ENCODE peak calls at places on chromosomes 13 and 19, in seven cellular contexts. B is body of pancreas, N is BJ, H is heart right ventricle, M is GM12878, C is AG04450, L is fibroblast of the aortic adventitia. A is an unnamed sample.

GRCh38 chr19:38224014-38224862 is at the start of gene DPF1:
- DNase-seq in B (peak), N (no peak), H (peak), M (peak), C (no peak), L (peak), A (no peak)

GRCh38 chr13:80680786-80681366 is 339.9 kb upstream of the SPRY2 start:
- DNase-seq in B (no peak), N (no peak), H (no peak), M (no peak), C (no peak), L (no peak), A (no peak)

GRCh38 chr19:12778020-12778904 is 2.9 kb upstream of the HOOK2 start:
- DNase-seq in B (peak), N (no peak), H (peak), M (no peak), C (no peak), L (peak), A (peak)

GRCh38 chr19:33134571-33135041 is 2.7 kb downstream of the WDR88 start:
- DNase-seq in B (no peak), N (no peak), H (no peak), M (no peak), C (no peak), L (no peak), A (no peak)

GRCh38 chr13:99051768-99052455 is 74.0 kb upstream of the DOCK9 start:
- DNase-seq in B (no peak), N (no peak), H (no peak), M (no peak), C (no peak), L (no peak), A (no peak)

GRCh38 chr13:48486836-48487235 is 46.0 kb downstream of the RCBTB2 start:
- DNase-seq in B (no peak), N (no peak), H (no peak), M (no peak), C (no peak), L (no peak), A (no peak)

GRCh38 chr13:45133396-45134118 is 13.2 kb downstream of the GTF2F2 start:
- DNase-seq in B (no peak), N (no peak), H (no peak), M (no peak), C (no peak), L (peak), A (no peak)

GRCh38 chr19:39544201-39544903 is 4.4 kb upstream of the EID2 start:
- DNase-seq in B (no peak), N (no peak), H (no peak), M (no peak), C (no peak), L (peak), A (no peak)

GRCh38 chr19:17406039-17406886 is 833 bp upstream of the BST2 start:
- DNase-seq in B (no peak), N (no peak), H (no peak), M (no peak), C (no peak), L (no peak), A (no peak)

GRCh38 chr13:59728896-59729545 is 434.7 kb downstream of the DIAPH3 start:
- DNase-seq in B (no peak), N (no peak), H (no peak), M (no peak), C (no peak), L (no peak), A (no peak)

GRCh38 chr13:75391432-75392100 is 90.4 kb downstream of the TBC1D4 start:
- DNase-seq in B (no peak), N (no peak), H (no peak), M (no peak), C (no peak), L (no peak), A (no peak)

GRCh38 chr13:100787899-100788298 is 113.3 kb upstream of the TMTC4 start:
- DNase-seq in B (no peak), N (no peak), H (no peak), M (no peak), C (no peak), L (no peak), A (no peak)

GRCh38 chr13:99218545-99218944 is 17.9 kb downstream of the UBAC2 start:
- DNase-seq in B (peak), N (no peak), H (peak), M (no peak), C (no peak), L (peak), A (no peak)

GRCh38 chr19:53785196-53785889 is 38.8 kb downstream of the NLRP12 start:
- DNase-seq in B (no peak), N (no peak), H (no peak), M (no peak), C (no peak), L (no peak), A (no peak)

GRCh38 chr19:30378701-30379100 is 6.5 kb downstream of the ZNF536 start:
- DNase-seq in B (no peak), N (no peak), H (no peak), M (no peak), C (no peak), L (no peak), A (no peak)

GRCh38 chr19:38759590-38760003 is 13.7 kb downstream of the LGALS7 start:
- DNase-seq in B (peak), N (no peak), H (no peak), M (no peak), C (no peak), L (no peak), A (no peak)

GRCh38 chr13:42575938-42576337 is 2.0 kb downstream of the TNFSF11 start:
- DNase-seq in B (no peak), N (no peak), H (no peak), M (no peak), C (no peak), L (no peak), A (no peak)

GRCh38 chr19:39413903-39414608 is 1.6 kb downstream of the PLEKHG2 start:
- DNase-seq in B (no peak), N (no peak), H (peak), M (no peak), C (no peak), L (no peak), A (no peak)

GRCh38 chr13:113297370-113297871 is 382 bp downstream of the LAMP1 start:
- DNase-seq in B (peak), N (no peak), H (no peak), M (no peak), C (no peak), L (peak), A (no peak)

GRCh38 chr13:113288880-113289279 is 8.2 kb upstream of the LAMP1 start:
- DNase-seq in B (no peak), N (no peak), H (no peak), M (no peak), C (no peak), L (no peak), A (no peak)

GRCh38 chr13:113291129-113291528 is 5.9 kb upstream of the LAMP1 start:
- DNase-seq in B (no peak), N (no peak), H (no peak), M (no peak), C (no peak), L (no peak), A (no peak)

GRCh38 chr13:113296842-113297369 is at the start of gene LAMP1:
- DNase-seq in B (peak), N (peak), H (peak), M (peak), C (peak), L (peak), A (peak)

DNA sequence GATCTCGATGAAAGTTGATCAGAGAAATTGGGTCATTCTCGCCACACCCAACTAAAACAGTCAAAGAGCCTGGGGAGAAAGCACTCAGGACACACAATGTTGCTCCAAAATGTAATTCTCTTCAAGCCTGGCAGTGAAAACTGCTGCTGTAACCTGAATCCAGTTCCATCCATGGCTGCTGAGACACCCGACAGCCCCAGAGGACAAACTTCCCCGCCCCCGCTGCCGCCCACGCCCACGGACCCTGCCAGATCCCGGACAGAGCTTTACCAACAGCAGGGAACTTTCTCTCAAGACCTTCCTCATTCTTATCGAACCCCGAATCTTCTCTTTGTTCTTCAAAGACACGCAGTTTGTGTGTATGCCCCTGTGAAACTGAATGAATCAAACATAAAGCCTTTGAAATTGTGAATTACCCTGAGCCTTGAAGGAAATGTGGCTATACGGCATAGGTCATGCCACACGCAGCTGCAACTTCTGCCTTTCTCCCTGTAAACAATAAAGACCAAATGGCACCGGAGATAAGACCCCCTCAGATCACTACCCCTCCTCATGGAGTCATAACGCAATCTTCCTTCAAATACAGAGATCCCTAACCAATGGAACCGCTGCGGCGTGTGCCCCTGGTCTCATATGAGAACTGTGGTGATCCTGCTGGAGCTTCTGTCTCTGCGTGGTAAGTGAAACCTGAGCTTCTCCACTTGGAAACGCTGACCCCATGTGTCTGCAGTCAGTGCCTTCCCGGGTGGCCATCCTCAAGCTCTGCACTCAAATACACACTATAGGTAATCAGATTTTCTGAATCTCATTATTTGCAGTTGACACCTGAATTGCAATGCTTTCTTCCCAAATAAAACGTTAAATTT is 4.8 kb upstream of the LAMP1 start:
- DNase-seq in B (no peak), N (no peak), H (peak), M (no peak), C (no peak), L (peak), A (no peak)
- TF ChIP-seq CTCF in B (no peak), N (no peak), H (no peak), M (no peak), C (no peak), L (no peak), A (no peak)

GRCh38 chr13:23715762-23716235 is 145.6 kb downstream of the TNFRSF19 start:
- DNase-seq in B (peak), N (no peak), H (no peak), M (no peak), C (no peak), L (no peak), A (no peak)
- TF ChIP-seq CTCF in B (no peak), N (peak), H (no peak), M (peak), C (no peak), L (peak), A (peak)

GRCh38 chr19:19032420-19033175 is 719 bp downstream of the SUGP2 start:
- DNase-seq in B (peak), N (peak), H (peak), M (peak), C (peak), L (peak), A (peak)
- TF ChIP-seq CTCF in B (no peak), N (peak), H (no peak), M (no peak), C (peak), L (no peak), A (no peak)

DNA sequence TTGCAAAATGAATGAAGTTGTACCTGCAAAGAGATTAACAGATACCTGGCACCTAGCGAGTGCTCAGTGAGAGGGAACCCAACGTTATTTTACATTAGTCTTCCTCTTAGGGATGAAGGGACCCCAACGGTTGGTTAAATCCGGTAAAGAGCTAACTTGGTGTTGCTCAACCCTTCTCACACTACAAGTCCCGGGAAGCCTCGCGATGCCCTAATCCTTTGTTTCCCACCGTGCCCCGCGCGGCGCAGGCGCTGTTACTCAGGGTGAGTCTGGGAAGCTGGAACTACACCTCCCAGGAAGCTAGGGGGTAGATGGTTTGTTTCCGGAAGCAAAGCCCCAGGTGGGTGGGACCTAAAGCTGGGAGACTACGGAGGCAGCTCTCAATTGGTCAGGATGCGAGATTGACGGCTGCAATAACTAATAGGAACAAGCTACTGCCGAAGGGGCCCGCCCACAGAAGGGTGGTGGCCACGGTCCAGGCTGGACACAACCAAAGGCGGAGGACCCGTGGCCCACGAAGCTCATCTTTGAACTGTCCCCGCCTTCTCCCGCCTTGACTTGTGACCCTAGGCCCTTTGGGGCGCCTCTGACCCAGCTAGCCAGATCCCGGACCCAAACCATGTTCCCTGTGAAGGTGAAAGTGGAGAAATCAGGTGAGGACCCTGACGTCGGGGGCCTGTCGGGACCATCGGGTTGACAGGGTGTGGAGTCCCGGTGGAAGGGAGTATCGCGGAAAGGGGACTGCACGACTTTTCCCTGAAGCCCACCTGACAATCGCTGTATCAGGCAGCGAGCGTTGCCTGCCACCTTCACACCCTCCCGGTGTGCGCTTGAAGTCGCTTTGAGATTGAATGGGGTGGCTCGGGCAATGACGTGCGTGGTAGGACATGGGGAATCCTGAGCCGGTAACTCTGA is at the start of gene LIN37:
- DNase-seq in B (peak), N (peak), H (peak), M (peak), C (peak), L (peak), A (peak)
- TF ChIP-seq CTCF in B (peak), N (peak), H (no peak), M (no peak), C (no peak), L (peak), A (no peak)

GRCh38 chr19:57351867-57352266 is 796 bp downstream of the ZNF304 start:
- DNase-seq in B (no peak), N (no peak), H (no peak), M (no peak), C (no peak), L (peak), A (no peak)
- TF ChIP-seq CTCF in B (no peak), N (no peak), H (no peak), M (no peak), C (peak), L (no peak), A (no peak)

GRCh38 chr19:48738557-48739399 is 1.6 kb downstream of the RASIP1 start:
- DNase-seq in B (peak), N (peak), H (peak), M (peak), C (no peak), L (peak), A (no peak)
- TF ChIP-seq CTCF in B (peak), N (no peak), H (peak), M (peak), C (no peak), L (no peak), A (no peak)

DNA sequence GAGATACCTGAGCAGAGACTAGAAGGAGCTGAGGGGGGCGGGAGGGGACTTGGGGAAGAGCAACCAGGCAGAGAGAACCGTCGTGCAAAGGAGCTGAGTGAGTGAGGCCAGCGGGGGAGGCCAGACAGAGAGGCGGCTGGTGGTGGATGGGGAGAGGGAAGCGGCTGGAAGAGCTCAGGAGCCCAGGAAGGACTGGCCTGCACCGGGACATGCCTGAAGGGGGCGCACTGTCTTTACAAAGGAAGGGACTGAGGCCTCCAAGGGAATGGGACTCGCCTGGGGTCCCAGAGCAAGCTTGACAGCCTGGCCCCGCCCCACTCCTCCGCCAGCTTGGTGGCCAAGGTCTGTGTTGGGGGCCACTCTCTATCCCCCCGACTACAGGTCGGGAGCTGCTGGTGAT is 14.9 kb downstream of the ONECUT3 start:
- DNase-seq in B (no peak), N (no peak), H (no peak), M (no peak), C (no peak), L (no peak), A (no peak)
- TF ChIP-seq CTCF in B (no peak), N (peak), H (no peak), M (no peak), C (peak), L (peak), A (peak)

GRCh38 chr13:89113744-89114143 is 1442.6 kb downstream of the SLITRK5 start:
- DNase-seq in B (no peak), N (no peak), H (no peak), M (no peak), C (no peak), L (no peak), A (no peak)

GRCh38 chr13:89115307-89115706 is 1444.1 kb downstream of the SLITRK5 start:
- DNase-seq in B (no peak), N (no peak), H (no peak), M (no peak), C (no peak), L (no peak), A (no peak)
- TF ChIP-seq CTCF in B (no peak), N (no peak), H (no peak), M (peak), C (no peak), L (peak), A (no peak)